ENCODE peak calls at places on chromosomes 7 and 10, in six cellular contexts. E is naive thymus-derived CD8-positive, alpha-beta T cell; J is iPS-NIHi11; H is activated naive CD4-positive, alpha-beta T cell; Y is stimulated activated naive CD8-positive, alpha-beta T cell treated with anti-CD3 and anti-CD28 coated beads, Interleukin-15, Interleukin-2, amounts not matched to agents 100 U/mL and 50 U/mL, for 24 hours; O is aorta. I is an unnamed sample.

GRCh38 chr7:116697761-116698160 is 25.8 kb downstream of the MET start:
- DNase-seq in O (no peak), J (no peak), H (no peak), Y (no peak), E (no peak), I (no peak)

GRCh38 chr10:65566906-65567305 is 1358.9 kb upstream of the LRRTM3 start:
- DNase-seq in E (no peak), J (no peak), O (no peak), Y (no peak), H (no peak), I (no peak)

GRCh38 chr10:125337510-125337909 is 177.1 kb upstream of the CTBP2 start:
- DNase-seq in J (peak; percentile 42), O (no peak), Y (no peak), H (no peak), E (no peak), I (no peak)

GRCh38 chr10:117449636-117450035 is 74.4 kb upstream of the PDZD8 start:
- DNase-seq in Y (no peak), O (peak; percentile 58), H (no peak), J (no peak), E (no peak), I (no peak)

GRCh38 chr10:53843691-53844362 is 957.2 kb downstream of the PCDH15 start:
- DNase-seq in H (no peak), J (no peak), Y (no peak), E (no peak), O (no peak), I (peak; percentile 75)

GRCh38 chr10:75497997-75498797 is 66.8 kb downstream of the LRMDA start:
- DNase-seq in O (peak; percentile 54), J (no peak), Y (no peak), E (no peak), H (no peak), I (no peak)

GRCh38 chr7:20407585-20408466 is 77.1 kb downstream of the ITGB8 start:
- DNase-seq in O (no peak), H (no peak), Y (no peak), E (no peak), J (no peak), I (no peak)

GRCh38 chr10:67843284-67843683 is 5.3 kb upstream of the DNAJC12 start:
- DNase-seq in Y (no peak), E (no peak), O (no peak), J (no peak), H (no peak), I (no peak)

GRCh38 chr7:66352071-66352470 is 146.9 kb downstream of the TPST1 start:
- DNase-seq in J (peak; percentile 72), H (no peak), Y (no peak), O (no peak), E (no peak), I (peak; percentile 5)

GRCh38 chr7:73448609-73449008 is 15.0 kb downstream of the FZD9 start:
- DNase-seq in Y (no peak), H (no peak), J (no peak), O (no peak), E (no peak), I (no peak)

GRCh38 chr10:49044293-49045217 is 70.8 kb downstream of the VSTM4 start:
- DNase-seq in O (no peak), H (no peak), E (no peak), J (no peak), Y (no peak), I (no peak)

GRCh38 chr10:60086421-60086820 is 180.1 kb upstream of the CCDC6 start:
- DNase-seq in E (no peak), J (no peak), H (no peak), O (no peak), Y (no peak), I (no peak)

GRCh38 chr7:82335927-82336326 is 107.7 kb downstream of the CACNA2D1 start:
- DNase-seq in Y (no peak), H (no peak), O (no peak), E (no peak), J (peak; percentile 18), I (no peak)

GRCh38 chr7:97187067-97187466 is 69.6 kb downstream of the SDHAF3 start:
- DNase-seq in E (no peak), Y (no peak), O (no peak), J (no peak), H (no peak), I (no peak)

GRCh38 chr10:84360634-84361365 is 32.4 kb downstream of the CCSER2 start:
- DNase-seq in O (no peak), J (no peak), Y (no peak), E (no peak), H (no peak), I (no peak)

GRCh38 chr7:33722383-33723096 is 182.8 kb upstream of the BMPER start:
- DNase-seq in O (peak; percentile 58), H (no peak), Y (no peak), J (peak; percentile 41), E (no peak), I (no peak)

GRCh38 chr10:118753331-118753730 is 1.4 kb downstream of the CACUL1 start:
- DNase-seq in J (no peak), Y (no peak), O (no peak), H (no peak), E (no peak), I (no peak)

GRCh38 chr7:74092321-74092963 is 8.8 kb downstream of the LIMK1 start:
- DNase-seq in H (no peak), E (no peak), O (peak; percentile 64), J (no peak), Y (no peak), I (no peak)

GRCh38 chr7:76512941-76513816 is 2.8 kb downstream of the UPK3B start:
- DNase-seq in J (peak; percentile 68), E (no peak), O (peak; percentile 40), Y (no peak), H (no peak), I (no peak)

GRCh38 chr10:84659497-84660276 is 331.3 kb downstream of the CCSER2 start:
- DNase-seq in H (no peak), O (no peak), Y (no peak), E (no peak), J (no peak), I (no peak)

GRCh38 chr10:54800677-54801480 is at the start of gene PCDH15:
- DNase-seq in O (no peak), Y (no peak), H (no peak), J (peak; percentile 45), E (no peak), I (peak; percentile 82)

GRCh38 chr10:98150544-98150943 is 16.1 kb downstream of the R3HCC1L start:
- DNase-seq in O (no peak), Y (no peak), J (no peak), H (no peak), E (no peak), I (no peak)

GRCh38 chr7:135792866-135793265 is 44.3 kb upstream of the FAM180A start:
- DNase-seq in Y (no peak), H (no peak), E (no peak), J (no peak), O (no peak), I (no peak)

GRCh38 chr7:77687747-77688144 is 8.5 kb upstream of the RSBN1L start:
- DNase-seq in Y (peak; percentile 14), J (no peak), H (no peak), O (no peak), E (no peak), I (no peak)

GRCh38 chr10:1213707-1214675 is 157.8 kb downstream of the WDR37 start:
- DNase-seq in H (no peak), O (no peak), Y (no peak), E (no peak), J (no peak), I (no peak)

GRCh38 chr7:94266278-94266677 is 128.4 kb upstream of the COL1A2 start:
- DNase-seq in Y (no peak), H (no peak), O (no peak), J (no peak), E (no peak), I (no peak)

I was measured in pons.